ENCODE peak calls at places on chromosome 1, in eight cellular contexts. One of them, this sample, is unnamed. For H3K4me1, the result is how much of the 10 kb centered on the place peaks cover.

GRCh38 chr1:164836614-164837018 is 277.6 kb downstream of the PBX1 start:
- DNase-seq in PC-9: no peak
- DNase-seq in A549: no peak
- DNase-seq in breast epithelium: no peak
- DNase-seq in cardiac muscle cell: peak
- DNase-seq in colonic mucosa: no peak
- DNase-seq in K562: no peak
- DNase-seq in upper lobe of right lung: no peak
- DNase-seq in this sample: no peak

GRCh38 chr1:205812271-205812877 is 624 bp downstream of the SLC41A1 start:
- DNase-seq in PC-9: no peak
- DNase-seq in A549: peak
- DNase-seq in breast epithelium: no peak
- DNase-seq in cardiac muscle cell: peak
- DNase-seq in colonic mucosa: peak
- DNase-seq in K562: peak
- DNase-seq in upper lobe of right lung: no peak
- DNase-seq in this sample: no peak

GRCh38 chr1:203465943-203466342 is 9.7 kb upstream of the PRELP start:
- DNase-seq in PC-9: no peak
- DNase-seq in A549: no peak
- DNase-seq in breast epithelium: no peak
- DNase-seq in cardiac muscle cell: peak
- DNase-seq in colonic mucosa: no peak
- DNase-seq in K562: no peak
- DNase-seq in upper lobe of right lung: no peak
- DNase-seq in this sample: no peak

GRCh38 chr1:52365091-52365745 is 787 bp downstream of the CC2D1B start:
- DNase-seq in PC-9: peak
- DNase-seq in A549: peak
- DNase-seq in breast epithelium: no peak
- DNase-seq in cardiac muscle cell: peak
- DNase-seq in colonic mucosa: peak
- DNase-seq in K562: peak
- DNase-seq in upper lobe of right lung: peak
- DNase-seq in this sample: no peak

GRCh38 chr1:35097224-35097623 is 18.0 kb downstream of the ZMYM1 start:
- DNase-seq in PC-9: no peak
- DNase-seq in A549: no peak
- DNase-seq in breast epithelium: no peak
- DNase-seq in cardiac muscle cell: no peak
- DNase-seq in colonic mucosa: no peak
- DNase-seq in K562: no peak
- DNase-seq in upper lobe of right lung: no peak
- DNase-seq in this sample: no peak

GRCh38 chr1:63103682-63104081 is 218.7 kb upstream of the FOXD3 start:
- DNase-seq in PC-9: no peak
- DNase-seq in A549: no peak
- DNase-seq in breast epithelium: no peak
- DNase-seq in cardiac muscle cell: no peak
- DNase-seq in colonic mucosa: no peak
- DNase-seq in K562: no peak
- DNase-seq in upper lobe of right lung: no peak
- DNase-seq in this sample: peak

GRCh38 chr1:238485906-238486219 is 595.1 kb upstream of the ZP4 start:
- DNase-seq in PC-9: no peak
- DNase-seq in A549: no peak
- DNase-seq in breast epithelium: no peak
- DNase-seq in cardiac muscle cell: no peak
- DNase-seq in colonic mucosa: no peak
- DNase-seq in K562: no peak
- DNase-seq in upper lobe of right lung: no peak
- DNase-seq in this sample: no peak

GRCh38 chr1:53637726-53638640 is 101.0 kb downstream of the GLIS1 start:
- DNase-seq in PC-9: no peak
- DNase-seq in A549: no peak
- DNase-seq in breast epithelium: peak
- DNase-seq in cardiac muscle cell: no peak
- DNase-seq in colonic mucosa: no peak
- DNase-seq in K562: no peak
- DNase-seq in upper lobe of right lung: peak
- DNase-seq in this sample: no peak

GRCh38 chr1:165222580-165222979 is 133.9 kb downstream of the LMX1A start:
- DNase-seq in PC-9: no peak
- DNase-seq in A549: no peak
- DNase-seq in breast epithelium: no peak
- DNase-seq in cardiac muscle cell: no peak
- DNase-seq in colonic mucosa: no peak
- DNase-seq in K562: no peak
- DNase-seq in upper lobe of right lung: no peak
- DNase-seq in this sample: no peak

DNA sequence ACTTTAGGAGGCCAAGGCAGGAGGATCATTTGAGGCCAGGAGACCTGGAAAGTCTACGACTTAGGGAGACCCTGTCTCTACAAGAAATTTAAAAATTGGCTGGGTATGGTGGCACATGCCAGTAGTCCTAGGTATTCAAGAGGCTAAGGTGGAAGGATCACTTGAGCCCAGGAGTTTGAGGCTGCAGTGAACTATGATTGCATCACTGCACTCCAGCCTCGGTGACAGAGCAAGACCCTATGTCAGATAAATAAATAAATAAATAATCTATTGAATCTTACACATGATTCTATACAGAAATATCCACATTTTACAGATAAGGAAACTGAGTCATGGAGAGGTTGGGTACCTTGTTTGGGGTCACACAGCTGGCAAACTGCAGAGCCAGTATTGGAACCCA is 89.1 kb downstream of the MAN1C1 start:
- DNase-seq in PC-9: no peak
- DNase-seq in A549: no peak
- DNase-seq in breast epithelium: no peak
- DNase-seq in cardiac muscle cell: no peak
- DNase-seq in colonic mucosa: no peak
- DNase-seq in K562: no peak
- DNase-seq in upper lobe of right lung: no peak
- DNase-seq in this sample: no peak
- H3K4me1 ChIP-seq in PC-9: under half
- H3K4me1 ChIP-seq in A549: under half
- H3K4me1 ChIP-seq in breast epithelium: under half
- H3K4me1 ChIP-seq in cardiac muscle cell: half or more
- H3K4me1 ChIP-seq in colonic mucosa: under half
- H3K4me1 ChIP-seq in K562: under half
- H3K4me1 ChIP-seq in upper lobe of right lung: under half
- H3K4me1 ChIP-seq in this sample: under half

GRCh38 chr1:227947425-227947677 is 381 bp downstream of the WNT9A start:
- DNase-seq in PC-9: no peak
- DNase-seq in A549: peak
- DNase-seq in breast epithelium: peak
- DNase-seq in cardiac muscle cell: no peak
- DNase-seq in colonic mucosa: peak
- DNase-seq in K562: peak
- DNase-seq in upper lobe of right lung: no peak
- DNase-seq in this sample: no peak
- H3K4me1 ChIP-seq in PC-9: under half
- H3K4me1 ChIP-seq in A549: under half
- H3K4me1 ChIP-seq in breast epithelium: under half
- H3K4me1 ChIP-seq in cardiac muscle cell: under half
- H3K4me1 ChIP-seq in colonic mucosa: under half
- H3K4me1 ChIP-seq in K562: under half
- H3K4me1 ChIP-seq in upper lobe of right lung: under half
- H3K4me1 ChIP-seq in this sample: under half

GRCh38 chr1:156471496-156472490 is 28.8 kb downstream of the MEF2D start:
- DNase-seq in PC-9: peak
- DNase-seq in A549: no peak
- DNase-seq in breast epithelium: peak
- DNase-seq in cardiac muscle cell: peak
- DNase-seq in colonic mucosa: peak
- DNase-seq in K562: no peak
- DNase-seq in upper lobe of right lung: peak
- DNase-seq in this sample: no peak
- H3K4me1 ChIP-seq in PC-9: under half
- H3K4me1 ChIP-seq in A549: under half
- H3K4me1 ChIP-seq in breast epithelium: under half
- H3K4me1 ChIP-seq in cardiac muscle cell: under half
- H3K4me1 ChIP-seq in colonic mucosa: under half
- H3K4me1 ChIP-seq in K562: under half
- H3K4me1 ChIP-seq in upper lobe of right lung: under half
- H3K4me1 ChIP-seq in this sample: under half

DNA sequence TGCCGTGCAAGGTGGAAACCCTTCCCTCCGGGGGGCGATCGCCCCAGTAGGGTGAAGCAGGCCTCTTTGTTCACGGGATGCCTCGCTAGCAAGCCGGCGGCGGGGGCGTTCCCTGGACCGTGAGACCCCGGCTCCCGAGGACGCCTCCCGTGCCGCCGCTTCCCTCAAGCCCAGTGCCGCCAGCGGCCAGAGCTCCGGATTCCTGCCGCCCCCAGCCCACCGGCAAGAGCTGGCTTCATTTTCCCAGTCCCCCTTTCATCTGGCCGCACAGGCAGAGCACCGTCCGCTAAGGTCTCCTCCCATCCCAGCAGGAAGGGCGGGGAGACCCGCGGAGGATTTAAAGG is 16.3 kb downstream of the IER5 start:
- DNase-seq in PC-9: no peak
- DNase-seq in A549: no peak
- DNase-seq in breast epithelium: no peak
- DNase-seq in cardiac muscle cell: no peak
- DNase-seq in colonic mucosa: no peak
- DNase-seq in K562: peak
- DNase-seq in upper lobe of right lung: peak
- DNase-seq in this sample: no peak
- H3K4me1 ChIP-seq in PC-9: half or more
- H3K4me1 ChIP-seq in A549: half or more
- H3K4me1 ChIP-seq in breast epithelium: under half
- H3K4me1 ChIP-seq in cardiac muscle cell: under half
- H3K4me1 ChIP-seq in colonic mucosa: under half
- H3K4me1 ChIP-seq in K562: under half
- H3K4me1 ChIP-seq in upper lobe of right lung: half or more
- H3K4me1 ChIP-seq in this sample: under half

DNA sequence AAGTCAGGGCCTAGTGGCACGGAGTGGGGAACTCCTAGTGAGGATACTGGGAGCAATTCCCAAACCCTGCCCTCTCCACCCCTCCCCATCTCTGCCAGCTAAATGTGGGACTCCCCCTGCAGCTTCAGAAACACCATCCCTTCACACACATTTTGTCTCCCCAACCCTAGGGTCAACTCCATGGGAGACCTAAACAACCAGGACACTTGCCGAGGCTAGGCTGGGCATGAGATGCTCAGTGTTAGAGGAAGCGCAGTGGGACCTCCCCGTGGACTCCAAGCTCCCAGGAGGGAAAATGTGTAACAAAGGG is 1.5 kb downstream of the RNF186 start:
- DNase-seq in PC-9: no peak
- DNase-seq in A549: no peak
- DNase-seq in breast epithelium: no peak
- DNase-seq in cardiac muscle cell: no peak
- DNase-seq in colonic mucosa: no peak
- DNase-seq in K562: no peak
- DNase-seq in upper lobe of right lung: no peak
- DNase-seq in this sample: no peak
- H3K4me1 ChIP-seq in PC-9: under half
- H3K4me1 ChIP-seq in A549: under half
- H3K4me1 ChIP-seq in breast epithelium: under half
- H3K4me1 ChIP-seq in cardiac muscle cell: under half
- H3K4me1 ChIP-seq in colonic mucosa: under half
- H3K4me1 ChIP-seq in K562: under half
- H3K4me1 ChIP-seq in upper lobe of right lung: under half
- H3K4me1 ChIP-seq in this sample: under half

GRCh38 chr1:11729498-11730428 is 6.2 kb upstream of the AGTRAP start:
- DNase-seq in PC-9: no peak
- DNase-seq in A549: no peak
- DNase-seq in breast epithelium: no peak
- DNase-seq in cardiac muscle cell: peak
- DNase-seq in colonic mucosa: peak
- DNase-seq in K562: peak
- DNase-seq in upper lobe of right lung: no peak
- DNase-seq in this sample: no peak
- H3K4me1 ChIP-seq in PC-9: under half
- H3K4me1 ChIP-seq in A549: under half
- H3K4me1 ChIP-seq in breast epithelium: under half
- H3K4me1 ChIP-seq in cardiac muscle cell: under half
- H3K4me1 ChIP-seq in colonic mucosa: under half
- H3K4me1 ChIP-seq in K562: under half
- H3K4me1 ChIP-seq in upper lobe of right lung: under half
- H3K4me1 ChIP-seq in this sample: under half

DNA sequence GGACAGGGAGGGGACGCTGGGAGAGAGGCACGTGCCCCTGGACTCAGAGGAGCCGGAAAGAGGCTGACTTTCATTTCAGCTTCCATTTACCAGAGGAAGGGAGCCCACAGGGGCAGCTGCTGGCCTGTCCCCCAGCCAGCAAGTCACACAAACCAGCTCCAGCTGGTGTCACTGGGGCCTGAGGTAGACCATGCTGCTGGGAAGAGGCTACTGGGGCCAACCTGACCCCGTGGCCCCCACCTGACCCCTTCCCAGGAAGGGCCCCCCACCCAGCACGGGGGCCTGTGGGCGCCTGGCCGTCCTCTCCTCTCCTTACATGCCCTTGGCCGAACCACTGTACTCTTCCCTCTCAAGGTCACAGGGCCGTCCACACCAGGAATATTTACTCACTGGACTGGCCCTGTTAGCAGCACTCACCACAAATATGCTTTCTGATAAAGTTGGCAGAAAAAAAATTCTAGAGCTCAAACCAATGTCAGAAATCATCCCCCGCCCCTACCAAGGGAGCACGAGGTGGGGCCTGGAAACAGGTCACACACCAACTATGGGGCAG is 110.5 kb downstream of the CASZ1 start:
- DNase-seq in PC-9: no peak
- DNase-seq in A549: no peak
- DNase-seq in breast epithelium: no peak
- DNase-seq in cardiac muscle cell: peak
- DNase-seq in colonic mucosa: no peak
- DNase-seq in K562: no peak
- DNase-seq in upper lobe of right lung: no peak
- DNase-seq in this sample: no peak
- H3K4me1 ChIP-seq in PC-9: under half
- H3K4me1 ChIP-seq in A549: under half
- H3K4me1 ChIP-seq in breast epithelium: under half
- H3K4me1 ChIP-seq in cardiac muscle cell: half or more
- H3K4me1 ChIP-seq in colonic mucosa: under half
- H3K4me1 ChIP-seq in K562: under half
- H3K4me1 ChIP-seq in upper lobe of right lung: half or more
- H3K4me1 ChIP-seq in this sample: under half

GRCh38 chr1:2564006-2564814 is 8.0 kb downstream of the TNFRSF14 start:
- DNase-seq in PC-9: no peak
- DNase-seq in A549: no peak
- DNase-seq in breast epithelium: no peak
- DNase-seq in cardiac muscle cell: no peak
- DNase-seq in colonic mucosa: no peak
- DNase-seq in K562: no peak
- DNase-seq in upper lobe of right lung: no peak
- DNase-seq in this sample: no peak
- H3K4me1 ChIP-seq in PC-9: under half
- H3K4me1 ChIP-seq in A549: under half
- H3K4me1 ChIP-seq in breast epithelium: under half
- H3K4me1 ChIP-seq in cardiac muscle cell: under half
- H3K4me1 ChIP-seq in colonic mucosa: under half
- H3K4me1 ChIP-seq in K562: half or more
- H3K4me1 ChIP-seq in upper lobe of right lung: under half
- H3K4me1 ChIP-seq in this sample: under half

This sample was measured in NT2/D1.